ENCODE peak calls at places on chromosomes 4 and X, in nine cellular contexts. W, R, I, Z, H, K, V, Y and J are unnamed samples.

GRCh38 chr4:9994246-9994847 is 26.9 kb downstream of the SLC2A9 start:
- ATAC-seq in W (no peak), R (no peak), I (no peak), Z (peak; percentile 79), H (no peak), K (no peak), V (no peak), Y (no peak), J (no peak)

GRCh38 chr4:145722561-145722960 is 42.6 kb downstream of the C4orf51 start:
- ATAC-seq in W (peak; percentile 44), R (no peak), I (peak; percentile 38), Z (peak; percentile 15), H (no peak), K (no peak), V (no peak), Y (no peak), J (no peak)

GRCh38 chr4:119098306-119098705 is 37.3 kb upstream of the MYOZ2 start:
- ATAC-seq in W (no peak), R (no peak), I (no peak), Z (no peak), H (no peak), K (no peak), V (no peak), Y (peak; percentile 29), J (no peak)

GRCh38 chr4:38424171-38424871 is 239.7 kb upstream of the KLF3 start:
- ATAC-seq in W (peak; percentile 100), R (peak; percentile 61), I (peak; percentile 43), Z (no peak), H (no peak), K (peak; percentile 87), V (no peak), Y (no peak), J (no peak)

GRCh38 chrX:152817082-152817744 is 13.3 kb downstream of the CETN2 start:
- ATAC-seq in W (peak; percentile 42), R (peak; percentile 77), I (no peak), Z (peak; percentile 55), H (no peak), K (no peak), V (peak; percentile 66), Y (no peak), J (no peak)

GRCh38 chr4:59759082-59759825 is 1440.9 kb upstream of the ADGRL3 start:
- ATAC-seq in W (no peak), R (peak; percentile 16), I (no peak), Z (no peak), H (no peak), K (no peak), V (no peak), Y (no peak), J (no peak)

GRCh38 chr4:148053298-148054003 is 321.6 kb downstream of the ARHGAP10 start:
- ATAC-seq in W (no peak), R (no peak), I (peak; percentile 76), Z (no peak), H (no peak), K (no peak), V (no peak), Y (peak; percentile 74), J (no peak)

GRCh38 chrX:71143508-71143907 is 1.1 kb upstream of the NLGN3 start:
- ATAC-seq in W (no peak), R (no peak), I (peak; percentile 46), Z (no peak), H (no peak), K (peak; percentile 63), V (no peak), Y (no peak), J (no peak)

DNA sequence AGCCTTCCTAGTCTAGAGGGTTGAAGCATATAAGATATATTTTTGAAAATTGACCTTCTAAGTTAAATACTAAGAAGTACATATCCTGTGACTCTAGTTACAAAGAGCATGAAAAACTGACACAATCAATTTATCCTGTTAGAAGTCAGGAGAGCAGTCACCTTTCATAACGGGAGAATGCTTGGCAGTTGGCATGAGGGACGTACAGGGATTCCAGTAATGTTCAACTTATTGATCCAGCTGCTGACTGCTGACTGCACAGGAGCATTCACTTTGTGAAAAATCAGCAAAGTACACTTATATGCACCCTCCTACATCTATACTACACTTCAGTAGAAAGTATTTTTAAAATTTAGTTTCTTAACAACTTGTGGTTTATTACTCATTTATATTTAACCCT is 4.2 kb downstream of the ADAMTS3 start:
- ATAC-seq in W (no peak), R (peak; percentile 50), I (no peak), Z (no peak), H (no peak), K (no peak), V (no peak), Y (no peak), J (no peak)
- TF ChIP-seq POLR2A in W (no peak), R (no peak), I (no peak), Z (no peak), H (no peak), K (no peak), V (no peak), Y (no peak), J (no peak)

GRCh38 chrX:107728342-107729099 is 47.1 kb downstream of the TSC22D3 start:
- ATAC-seq in W (no peak), R (peak; percentile 64), I (peak; percentile 68), Z (no peak), H (no peak), K (no peak), V (no peak), Y (peak; percentile 39), J (no peak)

GRCh38 chrX:107724653-107725052 is 50.9 kb downstream of the TSC22D3 start:
- ATAC-seq in W (no peak), R (no peak), I (no peak), Z (no peak), H (no peak), K (no peak), V (no peak), Y (no peak), J (no peak)

GRCh38 chrX:107723501-107723900 is 52.1 kb downstream of the TSC22D3 start:
- ATAC-seq in W (no peak), R (no peak), I (no peak), Z (no peak), H (no peak), K (no peak), V (no peak), Y (no peak), J (no peak)

GRCh38 chrX:107726809-107727534 is 48.6 kb downstream of the TSC22D3 start:
- ATAC-seq in W (no peak), R (peak; percentile 60), I (no peak), Z (no peak), H (no peak), K (no peak), V (no peak), Y (no peak), J (no peak)

GRCh38 chrX:107725761-107726555 is 49.6 kb downstream of the TSC22D3 start:
- ATAC-seq in W (no peak), R (peak; percentile 7), I (no peak), Z (no peak), H (peak; percentile 58), K (peak; percentile 34), V (no peak), Y (no peak), J (no peak)
- H3K4me3 ChIP-seq in W (no peak overlapping the region), R (no peak overlapping the region), I (no peak overlapping the region), Z (no peak overlapping the region), H (no peak overlapping the region), K (no peak overlapping the region), V (no peak overlapping the region), Y (no peak overlapping the region), J (no peak overlapping the region)

GRCh38 chr4:176319237-176319703 is 496 bp upstream of the SPCS3 start:
- ATAC-seq in W (peak; percentile 15), R (peak; percentile 6), I (peak; percentile 1), Z (no peak), H (peak; percentile 12), K (peak; percentile 5), V (peak; percentile 17), Y (peak; percentile 32), J (peak; percentile 13)

GRCh38 chr4:176319704-176320339 is at the start of gene SPCS3:
- ATAC-seq in W (peak; percentile 95), R (peak; percentile 98), I (peak; percentile 99), Z (peak; percentile 94), H (peak; percentile 100), K (peak; percentile 95), V (peak; percentile 92), Y (peak; percentile 94), J (peak; percentile 98)

GRCh38 chr4:176321589-176321988 is 1.8 kb downstream of the SPCS3 start:
- ATAC-seq in W (no peak), R (no peak), I (no peak), Z (no peak), H (no peak), K (no peak), V (no peak), Y (no peak), J (no peak)

GRCh38 chr4:176320976-176321361 is 1.2 kb downstream of the SPCS3 start:
- ATAC-seq in W (no peak), R (no peak), I (no peak), Z (no peak), H (no peak), K (no peak), V (no peak), Y (no peak), J (no peak)

DNA sequence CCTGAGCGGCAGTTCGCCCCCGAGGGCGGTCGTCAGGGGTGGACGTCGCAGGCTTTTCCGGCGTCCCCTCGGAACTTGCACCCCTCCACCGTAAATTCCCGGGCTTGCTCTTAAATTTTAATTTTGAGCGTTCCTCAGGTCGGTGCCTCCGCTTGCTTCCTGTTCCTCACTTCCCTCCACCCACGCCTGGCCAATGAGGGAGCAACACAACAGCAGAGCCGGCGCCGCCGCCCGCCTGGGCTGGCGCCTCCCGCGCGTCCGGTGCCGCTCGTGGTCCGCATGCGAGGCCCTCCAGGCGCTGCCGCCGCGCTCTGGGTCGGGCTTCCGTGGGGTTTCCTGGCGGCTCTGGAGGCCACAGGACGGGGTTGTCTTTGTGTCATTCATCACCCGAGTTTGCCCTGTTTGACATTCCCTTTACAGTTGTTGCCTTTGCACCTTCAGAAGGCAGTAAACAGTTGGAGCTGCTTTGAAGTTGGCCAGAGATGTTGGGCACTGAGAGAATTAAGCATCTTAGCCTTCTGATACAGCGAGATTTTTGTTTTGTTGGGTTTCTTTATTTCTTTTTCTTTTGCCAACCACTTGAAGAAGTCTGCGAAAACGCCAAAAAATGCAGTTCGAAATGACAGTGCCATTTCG is 692 bp downstream of the SPCS3 start:
- ATAC-seq in W (peak; percentile 90), R (peak; percentile 86), I (peak; percentile 94), Z (peak; percentile 88), H (peak; percentile 93), K (peak; percentile 89), V (peak; percentile 95), Y (peak; percentile 87), J (peak; percentile 89)
- TF ChIP-seq POLR2A in W (peak; percentile 37), R (no peak), I (no peak), Z (no peak), H (no peak), K (peak; percentile 75), V (peak; percentile 14), Y (no peak), J (peak; percentile 6)

DNA sequence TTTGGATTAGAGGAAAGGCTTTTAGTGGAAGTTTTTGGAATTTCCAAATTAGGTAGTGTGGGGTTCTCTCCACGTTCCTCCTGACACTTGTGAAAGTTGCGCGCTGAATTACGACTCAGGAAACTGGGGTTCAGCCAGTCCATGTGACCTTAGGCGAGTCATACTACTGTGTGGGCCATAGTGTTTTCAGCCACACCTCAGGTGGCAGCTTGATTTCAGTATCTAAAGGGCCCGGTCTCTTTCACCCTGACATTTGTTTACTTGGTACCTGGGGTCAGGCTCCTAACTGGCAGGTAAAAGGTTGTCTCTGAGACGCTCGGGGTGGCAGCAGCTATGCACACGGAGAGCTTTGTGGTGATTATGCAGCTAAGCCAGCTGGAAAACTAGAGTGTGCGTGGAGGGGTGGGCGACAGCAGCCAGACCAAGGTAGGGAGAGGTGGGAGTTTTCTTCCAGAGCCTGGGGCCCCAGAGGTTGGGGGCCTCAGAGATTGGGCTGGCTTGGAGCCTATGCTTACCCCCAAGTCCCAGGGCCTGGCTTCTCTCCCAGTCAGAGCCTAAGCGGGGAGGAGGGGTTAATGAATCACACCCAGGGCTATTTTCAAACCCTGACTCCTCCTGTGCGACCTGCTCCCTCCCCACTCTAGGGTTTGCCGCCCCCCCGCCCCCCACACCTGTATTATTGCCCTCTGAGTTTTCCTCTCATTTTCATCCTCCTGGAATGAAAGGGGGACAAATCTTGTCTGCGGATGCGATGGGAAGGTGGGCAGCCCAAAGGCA is 47.2 kb downstream of the STARD8 start:
- ATAC-seq in W (no peak), R (peak; percentile 16), I (no peak), Z (no peak), H (no peak), K (peak; percentile 25), V (no peak), Y (no peak), J (no peak)
- H3K4me3 ChIP-seq in W (peak overlapping the region; percentile 64), R (peak overlapping the region; percentile 64), I (peak overlapping the region; percentile 52), Z (no peak overlapping the region), H (peak overlapping the region; percentile 39), K (peak overlapping the region; percentile 41), V (no peak overlapping the region), Y (peak overlapping the region; percentile 82), J (peak overlapping the region; percentile 60)